ENCODE peak calls at places on chromosomes 5 and 9, in four cellular contexts. K, M, R and T are unnamed samples.

GRCh38 chr9:114004221-114004716 is 73.8 kb downstream of the AMBP start:
- DNase-seq in K (no peak), M (no peak), R (no peak), T (no peak)

GRCh38 chr5:63686938-63687337 is 275.3 kb downstream of the HTR1A start:
- DNase-seq in K (no peak), M (no peak), R (no peak), T (no peak)

GRCh38 chr5:113965225-113965624 is 396.6 kb upstream of the KCNN2 start:
- DNase-seq in K (no peak), R (no peak), M (no peak), T (no peak)

GRCh38 chr5:39447968-39448367 is 23.2 kb upstream of the DAB2 start:
- DNase-seq in K (no peak), R (no peak), M (peak; percentile 38), T (no peak)

GRCh38 chr9:37955781-37956422 is 52.0 kb upstream of the SLC25A51 start:
- DNase-seq in K (no peak), R (no peak), M (no peak), T (no peak)

GRCh38 chr5:127959152-127959764 is 124.3 kb upstream of the SLC12A2 start:
- DNase-seq in K (peak; percentile 25), R (no peak), M (peak; percentile 91), T (peak; percentile 45)

GRCh38 chr5:122163151-122164069 is 34.1 kb downstream of the ZNF474 start:
- DNase-seq in K (no peak), M (peak; percentile 93), R (no peak), T (no peak)

GRCh38 chr9:130904070-130905044 is 7.7 kb upstream of the QRFP start:
- DNase-seq in R (no peak), K (no peak), M (no peak), T (no peak)

GRCh38 chr5:138128344-138128743 is 10.9 kb downstream of the NME5 start:
- DNase-seq in M (no peak), R (no peak), K (no peak), T (no peak)

GRCh38 chr9:5361326-5362005 is 21.8 kb upstream of the RLN1 start:
- DNase-seq in R (no peak), K (no peak), M (no peak), T (no peak)

GRCh38 chr5:96538831-96539250 is 105.8 kb upstream of the PCSK1 start:
- DNase-seq in K (no peak), R (no peak), M (no peak), T (no peak)

GRCh38 chr5:74894351-74894750 is 28.2 kb upstream of the FAM169A start:
- DNase-seq in R (no peak), K (no peak), M (no peak), T (no peak)

GRCh38 chr5:160978944-160979343 is 126.9 kb upstream of the ATP10B start:
- DNase-seq in R (peak; percentile 8), K (no peak), M (no peak), T (no peak)

GRCh38 chr9:7266911-7267555 is 509.3 kb downstream of the KDM4C start:
- DNase-seq in K (no peak), M (no peak), R (no peak), T (peak; percentile 53)

GRCh38 chr9:87441251-87441650 is 56.4 kb upstream of the DAPK1 start:
- DNase-seq in R (no peak), M (peak; percentile 43), K (no peak), T (no peak)

GRCh38 chr5:65041296-65042158 is 272.8 kb downstream of the CWC27 start:
- DNase-seq in K (no peak), R (no peak), M (no peak), T (no peak)

GRCh38 chr5:91794856-91795548 is 411.9 kb upstream of the ARRDC3 start:
- DNase-seq in K (no peak), M (no peak), R (no peak), T (no peak)

GRCh38 chr5:158205992-158206391 is 347.0 kb upstream of the CLINT1 start:
- DNase-seq in K (no peak), M (no peak), R (no peak), T (no peak)

GRCh38 chr9:34125681-34126206 is 754 bp downstream of the DCAF12 start:
- DNase-seq in R (peak; percentile 5), K (no peak), M (peak; percentile 50), T (no peak)

GRCh38 chr5:73985145-73985544 is 359.1 kb downstream of the ARHGEF28 start:
- DNase-seq in K (no peak), M (peak; percentile 75), R (peak; percentile 13), T (no peak)

GRCh38 chr5:156824800-156825199 is 25.3 kb upstream of the PPP1R2B start:
- DNase-seq in K (no peak), R (peak; percentile 27), M (peak; percentile 12), T (no peak)

GRCh38 chr9:92506184-92506857 is 24.0 kb upstream of the ASPN start:
- DNase-seq in K (no peak), R (no peak), M (peak; percentile 93), T (no peak)

GRCh38 chr9:136626740-136627642 is 35.7 kb upstream of the EGFL7 start:
- DNase-seq in R (no peak), K (no peak), M (peak; percentile 47), T (no peak)

GRCh38 chr5:36398137-36398536 is 96.4 kb upstream of the RANBP3L start:
- DNase-seq in M (peak; percentile 52), R (no peak), K (no peak), T (no peak)

GRCh38 chr5:125065114-125065513 is 318.7 kb upstream of the ZNF608 start:
- DNase-seq in K (no peak), R (no peak), M (peak; percentile 53), T (no peak)

GRCh38 chr9:84393266-84393905 is 52.8 kb upstream of the SLC28A3 start:
- DNase-seq in R (no peak), M (no peak), K (no peak), T (no peak)

GRCh38 chr5:147388171-147388977 is 121.5 kb downstream of the DPYSL3 start:
- DNase-seq in K (no peak), R (no peak), M (peak; percentile 54), T (no peak)

GRCh38 chr5:123696948-123697347 is 185.0 kb downstream of the CSNK1G3 start:
- DNase-seq in K (no peak), R (no peak), M (peak; percentile 22), T (peak; percentile 90)

GRCh38 chr5:68749076-68749475 is 344.7 kb upstream of the SLC30A5 start:
- DNase-seq in K (no peak), R (no peak), M (no peak), T (no peak)

GRCh38 chr5:143497749-143498148 is 94.3 kb upstream of the NR3C1 start:
- DNase-seq in R (no peak), M (no peak), K (no peak), T (no peak)

GRCh38 chr5:143498821-143499220 is 95.3 kb upstream of the NR3C1 start:
- DNase-seq in K (no peak), R (no peak), M (no peak), T (no peak)

GRCh38 chr5:143501176-143501840 is 97.8 kb upstream of the NR3C1 start:
- DNase-seq in M (no peak), R (no peak), K (no peak), T (no peak)

GRCh38 chr5:143496928-143497327 is 93.4 kb upstream of the NR3C1 start:
- DNase-seq in K (no peak), R (no peak), M (no peak), T (no peak)

DNA sequence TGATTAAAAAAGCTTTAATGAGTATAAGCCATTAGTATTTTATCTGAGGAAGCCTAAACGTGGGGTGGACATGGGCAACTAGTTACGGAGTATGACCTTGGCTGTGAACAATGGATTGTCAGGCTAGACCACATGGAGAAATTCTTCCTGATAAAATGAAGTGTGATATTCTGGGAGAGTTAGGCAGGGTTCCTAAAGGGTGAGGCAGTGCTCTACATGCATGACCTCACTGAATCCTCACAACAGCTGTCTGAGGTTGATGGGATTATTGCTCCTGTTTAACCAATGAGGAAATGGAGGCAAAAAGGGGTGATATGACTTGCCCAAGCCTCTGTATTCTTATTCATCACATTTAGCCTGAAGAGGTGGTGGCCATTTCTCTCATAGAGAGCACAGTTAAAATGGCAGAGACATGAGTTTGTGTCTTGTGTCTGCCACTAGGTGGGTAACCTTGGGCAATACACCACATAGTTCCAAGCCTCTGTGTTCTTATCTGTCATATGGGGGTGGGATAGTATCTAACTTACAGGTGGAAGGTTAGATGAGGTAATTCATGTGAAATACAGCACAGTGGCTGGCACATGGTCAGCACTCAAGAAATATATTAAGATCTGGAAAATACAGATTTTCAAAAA is 96.1 kb upstream of the NR3C1 start:
- DNase-seq in R (peak; percentile 5), K (no peak), M (no peak), T (no peak)
- TF ChIP-seq CTCF in R (no peak), K (no peak), M (no peak), T (no peak)

GRCh38 chr5:425714-426113 is 17.3 kb upstream of the EXOC3 start:
- DNase-seq in M (peak; percentile 13), K (no peak), R (no peak), T (no peak)
- TF ChIP-seq CTCF in M (peak; percentile 15), K (peak; percentile 7), R (no peak), T (no peak)

GRCh38 chr5:143402464-143403356 is 776 bp downstream of the NR3C1 start:
- DNase-seq in R (peak; percentile 67), K (peak; percentile 40), M (peak; percentile 41), T (peak; percentile 39)
- TF ChIP-seq CTCF in R (no peak), K (no peak), M (no peak), T (no peak)

DNA sequence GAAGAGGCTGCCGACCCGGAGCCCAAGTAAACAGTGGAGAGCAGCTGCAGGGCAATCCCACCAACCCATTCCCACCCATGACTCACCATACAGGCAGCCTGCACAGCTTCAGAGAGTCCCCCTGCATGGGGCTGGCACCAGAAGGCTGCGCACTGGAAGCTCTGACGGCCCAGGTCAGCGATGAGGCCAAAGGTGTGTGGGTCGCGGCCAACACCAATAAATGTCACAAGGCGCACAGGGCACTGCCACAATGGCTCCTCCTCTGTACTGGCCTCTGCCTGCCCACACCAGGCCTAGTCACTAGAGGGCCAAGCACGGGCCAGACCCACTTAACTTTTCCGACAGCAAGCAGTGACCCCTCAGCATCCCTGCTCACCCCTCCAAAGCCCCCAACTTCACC is 3.0 kb upstream of the SRA1 start:
- DNase-seq in R (no peak), M (no peak), K (no peak), T (no peak)
- TF ChIP-seq CTCF in R (no peak), M (no peak), K (no peak), T (no peak)

GRCh38 chr9:91086657-91087563 is 274.8 kb downstream of the AUH start:
- DNase-seq in R (no peak), K (no peak), M (no peak), T (no peak)

GRCh38 chr9:91092214-91092613 is 269.5 kb downstream of the AUH start:
- DNase-seq in M (no peak), R (no peak), K (no peak), T (no peak)

GRCh38 chr9:91085499-91086291 is 276.0 kb downstream of the AUH start:
- DNase-seq in K (no peak), R (no peak), M (no peak), T (no peak)

GRCh38 chr9:91090132-91090410 is 271.6 kb downstream of the AUH start:
- DNase-seq in K (no peak), R (no peak), M (no peak), T (no peak)

GRCh38 chr9:91089405-91090131 is 272.1 kb downstream of the AUH start:
- DNase-seq in M (peak; percentile 58), K (no peak), R (peak; percentile 33), T (no peak)
- TF ChIP-seq CTCF in M (peak; percentile 69), K (peak; percentile 37), R (peak; percentile 38), T (peak; percentile 20)

GRCh38 chr5:66529182-66529581 is 67.0 kb upstream of the MAST4 start:
- DNase-seq in R (no peak), M (no peak), K (no peak), T (no peak)
- TF ChIP-seq CTCF in R (no peak), M (no peak), K (no peak), T (no peak)